ENCODE peak calls at places on chromosomes 1 and 21, in seven cellular contexts. M, Z, W, B, Y, X and C are unnamed samples.

GRCh38 chr1:182114627-182115023 is 53.1 kb upstream of the ZNF648 start:
- DNase-seq in M (no peak), X (no peak), Y (no peak), W (no peak), B (no peak), Z (no peak), C (no peak)

GRCh38 chr21:37210017-37210593 is 57.0 kb downstream of the VPS26C start:
- DNase-seq in X (no peak), M (no peak), W (no peak), Z (no peak), B (no peak), Y (no peak), C (no peak)

GRCh38 chr1:12565966-12566352 is 52.1 kb downstream of the DHRS3 start:
- DNase-seq in X (no peak), Y (no peak), B (no peak), Z (no peak), W (no peak), M (no peak), C (no peak)

GRCh38 chr1:85134583-85135455 is 66.0 kb downstream of the SYDE2 start:
- DNase-seq in X (no peak), Y (no peak), M (no peak), W (no peak), B (no peak), Z (peak), C (no peak)

GRCh38 chr1:247362074-247362597 is 30.5 kb upstream of the ZNF496 start:
- DNase-seq in Z (no peak), B (no peak), W (no peak), Y (no peak), X (no peak), M (no peak), C (no peak)

GRCh38 chr1:155504207-155504606 is 58.4 kb downstream of the ASH1L start:
- DNase-seq in M (no peak), B (peak), Y (no peak), W (peak), X (no peak), Z (no peak), C (no peak)

GRCh38 chr1:200895801-200896570 is 1.3 kb downstream of the INAVA start:
- DNase-seq in Y (no peak), Z (no peak), W (no peak), X (no peak), B (no peak), M (no peak), C (no peak)

GRCh38 chr1:111517464-111518225 is 14.2 kb upstream of the ADORA3 start:
- DNase-seq in X (no peak), Z (no peak), M (no peak), B (peak), W (no peak), Y (peak), C (no peak)

GRCh38 chr1:234970371-234970730 is 158.3 kb downstream of the TOMM20 start:
- DNase-seq in X (no peak), Z (no peak), W (no peak), Y (no peak), B (no peak), M (no peak), C (no peak)

GRCh38 chr21:22351076-22351475 is 1352.9 kb downstream of the NCAM2 start:
- DNase-seq in B (no peak), W (no peak), M (no peak), Z (no peak), Y (no peak), X (no peak), C (no peak)

GRCh38 chr1:36175137-36176095 is 19.5 kb downstream of the MAP7D1 start:
- DNase-seq in B (peak), Z (no peak), W (peak), M (no peak), Y (no peak), X (no peak), C (no peak)

GRCh38 chr1:10171105-10171767 is 39.1 kb upstream of the KIF1B start:
- DNase-seq in W (no peak), M (no peak), Y (no peak), X (no peak), B (no peak), Z (no peak), C (no peak)

GRCh38 chr1:236023926-236024565 is 40.8 kb downstream of the NID1 start:
- DNase-seq in B (no peak), M (no peak), X (no peak), Y (no peak), W (no peak), Z (no peak), C (no peak)

GRCh38 chr21:33917421-33917820 is 1.8 kb upstream of the ATP5PO start:
- DNase-seq in M (no peak), B (no peak), Z (no peak), X (no peak), W (no peak), Y (no peak), C (no peak)

GRCh38 chr1:232509570-232509969 is 120.4 kb downstream of the SIPA1L2 start:
- DNase-seq in B (no peak), M (peak), Y (no peak), X (no peak), Z (no peak), W (no peak), C (no peak)

GRCh38 chr1:48552420-48552819 is 80.4 kb upstream of the SPATA6 start:
- DNase-seq in M (no peak), B (no peak), W (no peak), X (no peak), Y (peak), Z (no peak), C (no peak)

GRCh38 chr1:201640624-201641023 is 101.7 kb downstream of the NAV1 start:
- DNase-seq in W (peak), Y (no peak), Z (no peak), B (no peak), M (no peak), X (no peak), C (no peak)

GRCh38 chr1:223514644-223515043 is 121.4 kb downstream of the CCDC185 start:
- DNase-seq in Z (no peak), Y (no peak), B (no peak), X (no peak), W (no peak), M (no peak), C (no peak)

GRCh38 chr21:35206141-35207125 is 157.3 kb upstream of the RUNX1 start:
- DNase-seq in X (no peak), M (no peak), Z (no peak), Y (no peak), W (no peak), B (no peak), C (no peak)

GRCh38 chr1:178172939-178173338 is 79.0 kb downstream of the RASAL2 start:
- DNase-seq in W (peak), Z (no peak), M (no peak), Y (no peak), X (no peak), B (no peak), C (no peak)

GRCh38 chr1:16677552-16678423 is 11.0 kb upstream of the RNU1-3 start:
- DNase-seq in X (peak), W (peak), Y (peak), B (peak), Z (peak), M (peak), C (peak)

GRCh38 chr21:19853709-19854575 is 1144.3 kb upstream of the NCAM2 start:
- DNase-seq in Y (no peak), M (no peak), W (no peak), X (no peak), B (peak), Z (no peak), C (no peak)

GRCh38 chr1:211830055-211830329 is 571 bp downstream of the LPGAT1 start:
- DNase-seq in Y (peak), M (no peak), X (no peak), W (peak), Z (no peak), B (peak), C (no peak)

GRCh38 chr1:55987491-55988255 is 591.7 kb downstream of the PLPP3 start:
- DNase-seq in Z (no peak), M (no peak), W (no peak), X (no peak), Y (no peak), B (no peak), C (no peak)